ENCODE peak calls at places on chromosomes 7 and 10, in six cellular contexts. A, W, K, S, D and V are unnamed samples.

GRCh38 chr10:133045556-133046483 is 41.9 kb upstream of the ADGRA1 start:
- DNase-seq in A (no peak), W (no peak), K (no peak), S (no peak), D (no peak), V (no peak)

GRCh38 chr7:93150200-93150835 is 2.1 kb upstream of the SAMD9L start:
- DNase-seq in A (peak; percentile 77), W (no peak), K (no peak), S (no peak), D (peak; percentile 53), V (no peak)

GRCh38 chr10:133324198-133324792 is 12.4 kb downstream of the CALY start:
- DNase-seq in A (peak; percentile 53), W (peak; percentile 87), K (peak; percentile 51), S (peak; percentile 71), D (no peak), V (peak; percentile 40)

GRCh38 chr10:132469197-132469942 is 68.2 kb upstream of the INPP5A start:
- DNase-seq in A (no peak), W (peak; percentile 64), K (no peak), S (peak; percentile 70), D (no peak), V (no peak)

GRCh38 chr10:33155720-33156638 is 178.5 kb downstream of the NRP1 start:
- DNase-seq in A (peak; percentile 86), W (no peak), K (no peak), S (no peak), D (peak; percentile 62), V (no peak)

GRCh38 chr10:58189269-58189668 is 78.4 kb downstream of the IPMK start:
- DNase-seq in A (no peak), W (no peak), K (no peak), S (no peak), D (peak; percentile 58), V (no peak)

GRCh38 chr10:36188461-36188860 is 546.4 kb upstream of the FZD8 start:
- DNase-seq in A (no peak), W (no peak), K (no peak), S (no peak), D (no peak), V (no peak)

GRCh38 chr7:1537631-1538412 is 7.3 kb downstream of the MAFK start:
- DNase-seq in A (peak; percentile 97), W (peak; percentile 96), K (no peak), S (peak; percentile 93), D (peak; percentile 77), V (peak; percentile 72)

GRCh38 chr7:151509670-151510333 is 9.9 kb downstream of the RHEB start:
- DNase-seq in A (no peak), W (no peak), K (no peak), S (no peak), D (no peak), V (no peak)

GRCh38 chr7:70710651-70711050 is 421.3 kb upstream of the GALNT17 start:
- DNase-seq in A (no peak), W (no peak), K (no peak), S (no peak), D (no peak), V (no peak)

GRCh38 chr7:98314469-98314868 is 33.0 kb downstream of the BRI3 start:
- DNase-seq in A (no peak), W (no peak), K (no peak), S (no peak), D (no peak), V (no peak)

GRCh38 chr7:54788664-54789063 is 29.7 kb upstream of the SEC61G start:
- DNase-seq in A (peak; percentile 95), W (no peak), K (no peak), S (no peak), D (peak; percentile 68), V (peak; percentile 78)

GRCh38 chr7:151833691-151834090 is 43.2 kb downstream of the PRKAG2 start:
- DNase-seq in A (no peak), W (peak; percentile 3), K (no peak), S (peak; percentile 8), D (no peak), V (no peak)

GRCh38 chr7:131231381-131232220 is 96.1 kb upstream of the MKLN1 start:
- DNase-seq in A (peak; percentile 41), W (no peak), K (peak; percentile 42), S (no peak), D (peak; percentile 44), V (peak; percentile 57)

GRCh38 chr10:51010977-51011376 is 63.3 kb upstream of the PRKG1 start:
- DNase-seq in A (peak; percentile 45), W (no peak), K (no peak), S (no peak), D (no peak), V (peak; percentile 29)

GRCh38 chr10:7789390-7789789 is 1.4 kb downstream of the ATP5F1C start:
- DNase-seq in A (peak; percentile 60), W (no peak), K (no peak), S (no peak), D (no peak), V (no peak)

GRCh38 chr7:36306722-36307121 is 82.9 kb upstream of the ANLN start:
- DNase-seq in A (no peak), W (no peak), K (no peak), S (no peak), D (no peak), V (no peak)

GRCh38 chr10:35637456-35637855 is 4.6 kb downstream of the FZD8 start:
- DNase-seq in A (no peak), W (no peak), K (no peak), S (no peak), D (no peak), V (no peak)

GRCh38 chr7:104845541-104845940 is 168.5 kb upstream of the KMT2E start:
- DNase-seq in A (no peak), W (no peak), K (no peak), S (no peak), D (no peak), V (peak; percentile 88)

GRCh38 chr10:32379314-32379949 is 32.5 kb upstream of the EPC1 start:
- DNase-seq in A (peak; percentile 73), W (no peak), K (no peak), S (no peak), D (peak; percentile 44), V (peak; percentile 29)

GRCh38 chr10:18082381-18082780 is 57.8 kb upstream of the CACNB2 start:
- DNase-seq in A (no peak), W (no peak), K (no peak), S (no peak), D (no peak), V (no peak)

GRCh38 chr7:130151591-130152269 is 53.5 kb downstream of the TMEM209 start:
- DNase-seq in A (peak; percentile 13), W (no peak), K (peak; percentile 29), S (no peak), D (peak; percentile 15), V (no peak)

GRCh38 chr7:47000561-47000960 is 581.4 kb downstream of the TNS3 start:
- DNase-seq in A (no peak), W (no peak), K (no peak), S (no peak), D (no peak), V (no peak)

GRCh38 chr7:120337308-120337907 is 64.4 kb downstream of the KCND2 start:
- DNase-seq in A (peak; percentile 7), W (no peak), K (no peak), S (no peak), D (no peak), V (no peak)

GRCh38 chr10:102480396-102480795 is 22.1 kb downstream of the ACTR1A start:
- DNase-seq in A (no peak), W (peak; percentile 30), K (no peak), S (peak; percentile 39), D (no peak), V (no peak)

GRCh38 chr10:26857991-26858706 is 2.6 kb downstream of the ABI1 start:
- DNase-seq in A (peak; percentile 60), W (no peak), K (no peak), S (no peak), D (peak; percentile 6), V (peak; percentile 20)

GRCh38 chr7:20238754-20239324 is 21.7 kb upstream of the MACC1 start:
- DNase-seq in A (no peak), W (no peak), K (no peak), S (no peak), D (no peak), V (peak; percentile 42)

GRCh38 chr10:14093735-14094484 is 236.8 kb downstream of the FRMD4A start:
- DNase-seq in A (peak; percentile 74), W (no peak), K (no peak), S (no peak), D (peak; percentile 30), V (peak; percentile 40)

GRCh38 chr7:145543245-145543644 is 573.4 kb upstream of the CNTNAP2 start:
- DNase-seq in A (no peak), W (no peak), K (no peak), S (no peak), D (no peak), V (no peak)

GRCh38 chr10:61643316-61643751 is 19.4 kb upstream of the CABCOCO1 start:
- DNase-seq in A (peak; percentile 37), W (no peak), K (no peak), S (no peak), D (no peak), V (no peak)

GRCh38 chr10:90834326-90834725 is 23.5 kb downstream of the HTR7 start:
- DNase-seq in A (no peak), W (no peak), K (no peak), S (no peak), D (no peak), V (no peak)